ENCODE peak calls at places on chromosomes 13 and 19, in seven cellular contexts. One of them, this sample, is unnamed.

GRCh38 chr19:7779631-7780486 is 16.8 kb downstream of the CLEC4M start:
- DNase-seq in fibroblast of the aortic adventitia: no peak
- DNase-seq in Caco-2: no peak
- DNase-seq in HCT116: no peak
- DNase-seq in fibroblast of lung: no peak
- DNase-seq in left ventricle myocardium inferior: no peak
- DNase-seq in AG09309: no peak
- DNase-seq in this sample: no peak

GRCh38 chr19:47032171-47032811 is 12.7 kb downstream of the NPAS1 start:
- DNase-seq in fibroblast of the aortic adventitia: no peak
- DNase-seq in Caco-2: peak; percentile 88
- DNase-seq in HCT116: peak; percentile 32
- DNase-seq in fibroblast of lung: no peak
- DNase-seq in left ventricle myocardium inferior: no peak
- DNase-seq in AG09309: no peak
- DNase-seq in this sample: no peak

GRCh38 chr13:28654276-28654675 is 4.7 kb upstream of the POMP start:
- DNase-seq in fibroblast of the aortic adventitia: peak; percentile 62
- DNase-seq in Caco-2: no peak
- DNase-seq in HCT116: no peak
- DNase-seq in fibroblast of lung: peak; percentile 81
- DNase-seq in left ventricle myocardium inferior: no peak
- DNase-seq in AG09309: peak; percentile 52
- DNase-seq in this sample: no peak

GRCh38 chr13:112346899-112347229 is 29.3 kb upstream of the SPACA7 start:
- DNase-seq in fibroblast of the aortic adventitia: no peak
- DNase-seq in Caco-2: no peak
- DNase-seq in HCT116: no peak
- DNase-seq in fibroblast of lung: no peak
- DNase-seq in left ventricle myocardium inferior: no peak
- DNase-seq in AG09309: no peak
- DNase-seq in this sample: no peak

GRCh38 chr19:48926909-48927308 is 6.6 kb upstream of the DHDH start:
- DNase-seq in fibroblast of the aortic adventitia: peak; percentile 99
- DNase-seq in Caco-2: no peak
- DNase-seq in HCT116: peak; percentile 75
- DNase-seq in fibroblast of lung: peak; percentile 98
- DNase-seq in left ventricle myocardium inferior: no peak
- DNase-seq in AG09309: peak; percentile 94
- DNase-seq in this sample: peak; percentile 98

GRCh38 chr19:48959341-48960239 is 4.9 kb downstream of the BAX start:
- DNase-seq in fibroblast of the aortic adventitia: no peak
- DNase-seq in Caco-2: no peak
- DNase-seq in HCT116: no peak
- DNase-seq in fibroblast of lung: no peak
- DNase-seq in left ventricle myocardium inferior: no peak
- DNase-seq in AG09309: no peak
- DNase-seq in this sample: no peak

GRCh38 chr13:28867564-28867963 is 47.4 kb downstream of the MTUS2 start:
- DNase-seq in fibroblast of the aortic adventitia: no peak
- DNase-seq in Caco-2: no peak
- DNase-seq in HCT116: no peak
- DNase-seq in fibroblast of lung: no peak
- DNase-seq in left ventricle myocardium inferior: peak; percentile 26
- DNase-seq in AG09309: no peak
- DNase-seq in this sample: no peak

GRCh38 chr19:44447864-44448674 is at the start of gene ZNF229:
- DNase-seq in fibroblast of the aortic adventitia: peak; percentile 93
- DNase-seq in Caco-2: no peak
- DNase-seq in HCT116: no peak
- DNase-seq in fibroblast of lung: peak; percentile 95
- DNase-seq in left ventricle myocardium inferior: peak; percentile 88
- DNase-seq in AG09309: peak; percentile 81
- DNase-seq in this sample: peak; percentile 94

GRCh38 chr13:33676045-33676699 is 141.8 kb upstream of the RFC3 start:
- DNase-seq in fibroblast of the aortic adventitia: peak; percentile 8
- DNase-seq in Caco-2: peak; percentile 15
- DNase-seq in HCT116: no peak
- DNase-seq in fibroblast of lung: peak; percentile 6
- DNase-seq in left ventricle myocardium inferior: no peak
- DNase-seq in AG09309: no peak
- DNase-seq in this sample: peak; percentile 26

GRCh38 chr13:111548301-111548700 is 227.9 kb downstream of the TEX29 start:
- DNase-seq in fibroblast of the aortic adventitia: no peak
- DNase-seq in Caco-2: no peak
- DNase-seq in HCT116: no peak
- DNase-seq in fibroblast of lung: no peak
- DNase-seq in left ventricle myocardium inferior: no peak
- DNase-seq in AG09309: no peak
- DNase-seq in this sample: no peak

GRCh38 chr19:38270587-38271167 is 6.3 kb downstream of the SPINT2 start:
- DNase-seq in fibroblast of the aortic adventitia: no peak
- DNase-seq in Caco-2: no peak
- DNase-seq in HCT116: no peak
- DNase-seq in fibroblast of lung: no peak
- DNase-seq in left ventricle myocardium inferior: no peak
- DNase-seq in AG09309: no peak
- DNase-seq in this sample: peak; percentile 32

GRCh38 chr13:25908390-25908789 is 143.4 kb downstream of the SHISA2 start:
- DNase-seq in fibroblast of the aortic adventitia: no peak
- DNase-seq in Caco-2: no peak
- DNase-seq in HCT116: no peak
- DNase-seq in fibroblast of lung: no peak
- DNase-seq in left ventricle myocardium inferior: no peak
- DNase-seq in AG09309: no peak
- DNase-seq in this sample: no peak

GRCh38 chr19:8512991-8513686 is 828 bp downstream of the ZNF414 start:
- DNase-seq in fibroblast of the aortic adventitia: no peak
- DNase-seq in Caco-2: no peak
- DNase-seq in HCT116: no peak
- DNase-seq in fibroblast of lung: no peak
- DNase-seq in left ventricle myocardium inferior: no peak
- DNase-seq in AG09309: no peak
- DNase-seq in this sample: no peak

GRCh38 chr19:35908977-35909683 is 1.0 kb upstream of the TYROBP start:
- DNase-seq in fibroblast of the aortic adventitia: no peak
- DNase-seq in Caco-2: no peak
- DNase-seq in HCT116: no peak
- DNase-seq in fibroblast of lung: no peak
- DNase-seq in left ventricle myocardium inferior: peak; percentile 77
- DNase-seq in AG09309: no peak
- DNase-seq in this sample: no peak

GRCh38 chr13:53191091-53191490 is 162.5 kb downstream of the OLFM4 start:
- DNase-seq in fibroblast of the aortic adventitia: no peak
- DNase-seq in Caco-2: peak; percentile 14
- DNase-seq in HCT116: no peak
- DNase-seq in fibroblast of lung: no peak
- DNase-seq in left ventricle myocardium inferior: no peak
- DNase-seq in AG09309: no peak
- DNase-seq in this sample: peak; percentile 20

GRCh38 chr13:111947026-111947810 is 119.7 kb upstream of the SOX1 start:
- DNase-seq in fibroblast of the aortic adventitia: no peak
- DNase-seq in Caco-2: no peak
- DNase-seq in HCT116: no peak
- DNase-seq in fibroblast of lung: no peak
- DNase-seq in left ventricle myocardium inferior: no peak
- DNase-seq in AG09309: no peak
- DNase-seq in this sample: no peak

GRCh38 chr19:49983645-49984229 is 22.8 kb upstream of the SIGLEC11 start:
- DNase-seq in fibroblast of the aortic adventitia: peak; percentile 54
- DNase-seq in Caco-2: peak; percentile 78
- DNase-seq in HCT116: peak; percentile 26
- DNase-seq in fibroblast of lung: peak; percentile 39
- DNase-seq in left ventricle myocardium inferior: peak; percentile 32
- DNase-seq in AG09309: no peak
- DNase-seq in this sample: peak; percentile 48

GRCh38 chr13:98576963-98577822 is at the start of gene STK24:
- DNase-seq in fibroblast of the aortic adventitia: peak; percentile 81
- DNase-seq in Caco-2: peak; percentile 92
- DNase-seq in HCT116: no peak
- DNase-seq in fibroblast of lung: peak; percentile 84
- DNase-seq in left ventricle myocardium inferior: peak; percentile 80
- DNase-seq in AG09309: peak; percentile 45
- DNase-seq in this sample: peak; percentile 85

GRCh38 chr13:79631260-79631659 is 150.3 kb downstream of the NDFIP2 start:
- DNase-seq in fibroblast of the aortic adventitia: peak; percentile 94
- DNase-seq in Caco-2: peak; percentile 16
- DNase-seq in HCT116: peak; percentile 56
- DNase-seq in fibroblast of lung: peak; percentile 84
- DNase-seq in left ventricle myocardium inferior: no peak
- DNase-seq in AG09309: peak; percentile 76
- DNase-seq in this sample: peak; percentile 73

GRCh38 chr13:42116225-42116624 is 67.8 kb downstream of the DGKH start:
- DNase-seq in fibroblast of the aortic adventitia: no peak
- DNase-seq in Caco-2: peak; percentile 28
- DNase-seq in HCT116: no peak
- DNase-seq in fibroblast of lung: no peak
- DNase-seq in left ventricle myocardium inferior: no peak
- DNase-seq in AG09309: no peak
- DNase-seq in this sample: peak; percentile 18

GRCh38 chr13:85312071-85312470 is 487.1 kb downstream of the SLITRK6 start:
- DNase-seq in fibroblast of the aortic adventitia: no peak
- DNase-seq in Caco-2: no peak
- DNase-seq in HCT116: no peak
- DNase-seq in fibroblast of lung: no peak
- DNase-seq in left ventricle myocardium inferior: no peak
- DNase-seq in AG09309: no peak
- DNase-seq in this sample: no peak

GRCh38 chr13:91368676-91369425 is 21.4 kb downstream of the MIR17HG start:
- DNase-seq in fibroblast of the aortic adventitia: no peak
- DNase-seq in Caco-2: no peak
- DNase-seq in HCT116: no peak
- DNase-seq in fibroblast of lung: no peak
- DNase-seq in left ventricle myocardium inferior: no peak
- DNase-seq in AG09309: no peak
- DNase-seq in this sample: peak; percentile 14

DNA sequence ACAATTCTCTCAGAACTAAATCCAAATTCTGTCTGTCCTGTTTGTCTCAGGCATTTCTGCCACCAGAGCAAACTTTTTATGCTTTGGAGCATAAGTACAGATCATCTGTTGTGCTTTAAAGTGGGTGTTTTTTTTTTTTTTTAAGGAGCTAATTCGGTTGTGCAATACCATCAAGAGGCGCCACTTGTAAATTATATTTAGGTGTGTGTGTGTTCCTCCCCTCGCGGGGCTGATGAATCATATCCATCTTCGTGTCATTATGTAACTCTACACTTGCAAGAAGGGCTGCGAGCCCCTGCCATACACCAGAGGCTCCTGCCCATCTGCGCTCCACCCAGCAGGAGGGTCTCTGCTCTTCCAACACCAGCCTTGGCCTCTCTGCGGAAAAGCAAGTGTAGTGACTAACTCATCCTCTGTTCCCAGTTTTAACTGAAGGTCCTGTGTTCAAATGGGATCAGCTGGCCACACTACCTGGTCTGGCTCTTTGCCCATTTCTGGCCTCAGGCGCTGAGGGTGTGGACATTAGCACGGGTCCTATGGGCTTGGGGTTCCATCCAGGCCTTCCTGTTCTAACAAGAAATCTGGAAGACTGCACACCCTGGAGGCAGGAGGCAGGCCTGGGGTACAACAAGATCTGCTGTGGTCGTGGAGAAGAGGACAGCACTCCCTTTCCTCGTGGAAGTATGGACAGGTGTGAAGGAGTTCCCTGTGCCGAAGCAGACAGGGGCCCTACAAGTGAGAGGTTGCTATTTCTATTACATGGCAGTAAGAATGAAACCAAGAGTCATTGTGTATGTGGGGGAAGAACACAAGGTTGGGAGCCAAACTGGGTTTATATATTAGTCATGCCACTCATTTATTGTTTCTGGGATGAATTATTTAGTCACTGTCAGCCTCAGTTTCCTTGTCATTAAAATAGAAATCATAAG is 96.1 kb upstream of the MBNL2 start:
- DNase-seq in fibroblast of the aortic adventitia: peak; percentile 55
- DNase-seq in Caco-2: no peak
- DNase-seq in HCT116: no peak
- DNase-seq in fibroblast of lung: no peak
- DNase-seq in left ventricle myocardium inferior: peak; percentile 23
- DNase-seq in AG09309: no peak
- DNase-seq in this sample: peak; percentile 56
- TF ChIP-seq CTCF in fibroblast of the aortic adventitia: peak; percentile 25
- TF ChIP-seq CTCF in Caco-2: no peak
- TF ChIP-seq CTCF in HCT116: no peak
- TF ChIP-seq CTCF in fibroblast of lung: peak; percentile 6
- TF ChIP-seq CTCF in left ventricle myocardium inferior: no peak
- TF ChIP-seq CTCF in AG09309: no peak
- TF ChIP-seq CTCF in this sample: no peak

GRCh38 chr19:10979950-10980349 is 19.1 kb downstream of the SMARCA4 start:
- DNase-seq in fibroblast of the aortic adventitia: no peak
- DNase-seq in Caco-2: no peak
- DNase-seq in HCT116: no peak
- DNase-seq in fibroblast of lung: peak; percentile 11
- DNase-seq in left ventricle myocardium inferior: no peak
- DNase-seq in AG09309: no peak
- DNase-seq in this sample: no peak

GRCh38 chr19:10971107-10971715 is 10.4 kb downstream of the SMARCA4 start:
- DNase-seq in fibroblast of the aortic adventitia: no peak
- DNase-seq in Caco-2: no peak
- DNase-seq in HCT116: no peak
- DNase-seq in fibroblast of lung: no peak
- DNase-seq in left ventricle myocardium inferior: no peak
- DNase-seq in AG09309: no peak
- DNase-seq in this sample: no peak

GRCh38 chr19:10977773-10978155 is 16.9 kb downstream of the SMARCA4 start:
- DNase-seq in fibroblast of the aortic adventitia: no peak
- DNase-seq in Caco-2: no peak
- DNase-seq in HCT116: no peak
- DNase-seq in fibroblast of lung: no peak
- DNase-seq in left ventricle myocardium inferior: no peak
- DNase-seq in AG09309: no peak
- DNase-seq in this sample: no peak

GRCh38 chr19:10976200-10976892 is 15.5 kb downstream of the SMARCA4 start:
- DNase-seq in fibroblast of the aortic adventitia: no peak
- DNase-seq in Caco-2: no peak
- DNase-seq in HCT116: no peak
- DNase-seq in fibroblast of lung: no peak
- DNase-seq in left ventricle myocardium inferior: no peak
- DNase-seq in AG09309: no peak
- DNase-seq in this sample: no peak

GRCh38 chr19:10975374-10976036 is 14.7 kb downstream of the SMARCA4 start:
- DNase-seq in fibroblast of the aortic adventitia: peak; percentile 88
- DNase-seq in Caco-2: no peak
- DNase-seq in HCT116: no peak
- DNase-seq in fibroblast of lung: peak; percentile 77
- DNase-seq in left ventricle myocardium inferior: peak; percentile 62
- DNase-seq in AG09309: no peak
- DNase-seq in this sample: peak; percentile 85
- H3K4me3 ChIP-seq in fibroblast of the aortic adventitia: peak overlapping the region; percentile 25
- H3K4me3 ChIP-seq in Caco-2: no peak overlapping the region
- H3K4me3 ChIP-seq in HCT116: no peak overlapping the region
- H3K4me3 ChIP-seq in fibroblast of lung: peak overlapping the region; percentile 30
- H3K4me3 ChIP-seq in left ventricle myocardium inferior: peak overlapping the region; percentile 36
- H3K4me3 ChIP-seq in AG09309: no peak overlapping the region
- H3K4me3 ChIP-seq in this sample: no peak overlapping the region

GRCh38 chr19:1269065-1269477 is at the start of gene CIRBP:
- DNase-seq in fibroblast of the aortic adventitia: peak; percentile 99
- DNase-seq in Caco-2: peak; percentile 99
- DNase-seq in HCT116: peak; percentile 97
- DNase-seq in fibroblast of lung: peak; percentile 99
- DNase-seq in left ventricle myocardium inferior: peak; percentile 100
- DNase-seq in AG09309: peak; percentile 96
- DNase-seq in this sample: peak; percentile 100
- TF ChIP-seq CTCF in fibroblast of the aortic adventitia: no peak
- TF ChIP-seq CTCF in Caco-2: no peak
- TF ChIP-seq CTCF in HCT116: no peak
- TF ChIP-seq CTCF in fibroblast of lung: no peak
- TF ChIP-seq CTCF in left ventricle myocardium inferior: no peak
- TF ChIP-seq CTCF in AG09309: no peak
- TF ChIP-seq CTCF in this sample: no peak

GRCh38 chr13:93714171-93714570 is 487.6 kb downstream of the GPC6 start:
- DNase-seq in fibroblast of the aortic adventitia: no peak
- DNase-seq in Caco-2: no peak
- DNase-seq in HCT116: no peak
- DNase-seq in fibroblast of lung: no peak
- DNase-seq in left ventricle myocardium inferior: no peak
- DNase-seq in AG09309: no peak
- DNase-seq in this sample: no peak
- H3K4me3 ChIP-seq in fibroblast of the aortic adventitia: no peak overlapping the region
- H3K4me3 ChIP-seq in Caco-2: no peak overlapping the region
- H3K4me3 ChIP-seq in HCT116: no peak overlapping the region
- H3K4me3 ChIP-seq in fibroblast of lung: no peak overlapping the region
- H3K4me3 ChIP-seq in left ventricle myocardium inferior: no peak overlapping the region
- H3K4me3 ChIP-seq in AG09309: no peak overlapping the region
- H3K4me3 ChIP-seq in this sample: no peak overlapping the region